ENCODE peak calls at places on chromosomes 7 and 10, in six cellular contexts. J is HepG2, L is SK-N-SH, K is H1, P is HCT116, X is K562. W is an unnamed sample.

GRCh38 chr7:47771301-47771989 is 176.8 kb downstream of the PKD1L1 start:
- DNase-seq in K (no peak), J (no peak), X (no peak), P (no peak), L (no peak), W (no peak)

GRCh38 chr10:89516149-89516832 is 19.1 kb downstream of the SLC16A12 start:
- DNase-seq in K (no peak), L (no peak), X (no peak), P (no peak), J (no peak), W (no peak)

GRCh38 chr7:114853189-114853588 is 68.7 kb upstream of the MDFIC start:
- DNase-seq in J (no peak), X (no peak), K (no peak), L (no peak), P (no peak), W (no peak)

GRCh38 chr7:119706608-119707007 is 566.4 kb upstream of the KCND2 start:
- DNase-seq in L (no peak), K (no peak), P (no peak), J (no peak), X (no peak), W (no peak)

GRCh38 chr10:87928996-87929395 is 65.6 kb downstream of the PTEN start:
- DNase-seq in P (no peak), J (no peak), X (no peak), L (no peak), K (no peak), W (no peak)

GRCh38 chr7:46153951-46154787 is 233.1 kb upstream of the IGFBP3 start:
- DNase-seq in X (no peak), L (no peak), K (no peak), J (peak), P (no peak), W (peak)

GRCh38 chr7:79515358-79515757 is 61.9 kb upstream of the MAGI2 start:
- DNase-seq in X (no peak), L (no peak), K (no peak), J (no peak), P (no peak), W (no peak)

GRCh38 chr10:118978998-118979350 is 50.5 kb upstream of the NANOS1 start:
- DNase-seq in P (no peak), J (no peak), L (no peak), X (no peak), K (no peak), W (no peak)

GRCh38 chr10:47351899-47352815 is 4.0 kb downstream of the RBP3 start:
- DNase-seq in P (no peak), J (no peak), L (no peak), X (no peak), K (no peak), W (no peak)

GRCh38 chr7:79806161-79806734 is 328.4 kb upstream of the GNAI1 start:
- DNase-seq in L (no peak), X (no peak), P (peak), K (no peak), J (peak), W (no peak)

GRCh38 chr10:71244638-71245419 is 32.5 kb downstream of the UNC5B start:
- DNase-seq in P (no peak), L (peak), J (no peak), X (no peak), K (no peak), W (no peak)

GRCh38 chr7:124781418-124781817 is 15.8 kb upstream of the GPR37 start:
- DNase-seq in X (no peak), P (no peak), K (no peak), L (no peak), J (no peak), W (no peak)

GRCh38 chr7:124033807-124034753 is 1.2 kb upstream of the TMEM229A start:
- DNase-seq in P (no peak), X (no peak), J (no peak), L (peak), K (no peak), W (no peak)

GRCh38 chr10:58641095-58641531 is 128.4 kb downstream of the BICC1 start:
- DNase-seq in P (peak), J (peak), X (no peak), L (peak), K (no peak), W (no peak)

GRCh38 chr10:127984944-127985343 is 78.0 kb downstream of the PTPRE start:
- DNase-seq in P (no peak), K (no peak), L (no peak), J (no peak), X (no peak), W (no peak)

GRCh38 chr7:41047789-41048191 is 655.1 kb downstream of the INHBA start:
- DNase-seq in L (peak), K (peak), P (no peak), X (no peak), J (no peak), W (no peak)

GRCh38 chr7:44325811-44326241 is 432 bp upstream of the CAMK2B start:
- DNase-seq in J (no peak), X (no peak), P (no peak), K (peak), L (peak), W (no peak)

GRCh38 chr7:87475359-87476178 is at the start of gene ABCB4:
- DNase-seq in L (peak), J (no peak), P (no peak), K (peak), X (no peak), W (no peak)

GRCh38 chr7:82319674-82320118 is 123.9 kb downstream of the CACNA2D1 start:
- DNase-seq in P (no peak), X (no peak), L (peak), K (no peak), J (no peak), W (peak)

GRCh38 chr7:91288208-91288824 is 24.1 kb downstream of the FZD1 start:
- DNase-seq in K (peak), X (peak), J (peak), L (no peak), P (peak), W (peak)

GRCh38 chr10:83153714-83154113 is 985.6 kb upstream of the GHITM start:
- DNase-seq in J (no peak), L (no peak), P (no peak), K (no peak), X (no peak), W (no peak)

GRCh38 chr7:99098824-99099498 is 44.9 kb downstream of the SMURF1 start:
- DNase-seq in K (no peak), X (no peak), P (peak), L (no peak), J (peak), W (no peak)

GRCh38 chr7:44152971-44153947 is 12.1 kb upstream of the MYL7 start:
- DNase-seq in J (no peak), L (no peak), X (no peak), P (no peak), K (no peak), W (no peak)

GRCh38 chr7:41933427-41933826 is 230.5 kb upstream of the INHBA start:
- DNase-seq in J (no peak), L (no peak), X (no peak), P (no peak), K (no peak), W (no peak)

GRCh38 chr10:108250954-108251620 is 1086.6 kb upstream of the SORCS1 start:
- DNase-seq in X (no peak), K (no peak), L (peak), J (no peak), P (no peak), W (no peak)

GRCh38 chr7:35761882-35762720 is 38.8 kb upstream of the SEPTIN7 start:
- DNase-seq in L (peak), K (no peak), X (no peak), P (no peak), J (no peak), W (no peak)

GRCh38 chr7:150631084-150631824 is 931 bp downstream of the GIMAP6 start:
- DNase-seq in X (no peak), J (no peak), L (no peak), K (no peak), P (no peak), W (no peak)

GRCh38 chr7:6148724-6149360 is 117.7 kb downstream of the ANKRD61 start:
- DNase-seq in P (no peak), L (no peak), K (no peak), J (no peak), X (no peak), W (peak)

GRCh38 chr10:59878289-59878688 is 28.1 kb downstream of the CCDC6 start:
- DNase-seq in J (no peak), P (no peak), L (no peak), X (no peak), K (no peak), W (no peak)

GRCh38 chr10:130971123-130971435 is 340.4 kb downstream of the TCERG1L start:
- DNase-seq in L (no peak), X (no peak), P (no peak), J (no peak), K (no peak), W (no peak)

GRCh38 chr10:53111529-53111928 is 338.9 kb upstream of the MBL2 start:
- DNase-seq in J (peak), K (no peak), L (no peak), X (no peak), P (no peak), W (no peak)

GRCh38 chr7:158602905-158603772 is 15.5 kb upstream of the PTPRN2 start:
- DNase-seq in X (no peak), J (no peak), K (no peak), L (no peak), P (no peak), W (no peak)

GRCh38 chr7:47539398-47540052 is 42.4 kb downstream of the TNS3 start:
- DNase-seq in L (no peak), P (no peak), K (no peak), J (peak), X (no peak), W (no peak)

GRCh38 chr10:27779462-27779861 is 33.8 kb upstream of the MKX start:
- DNase-seq in K (no peak), J (no peak), X (no peak), P (no peak), L (no peak), W (no peak)

DNA sequence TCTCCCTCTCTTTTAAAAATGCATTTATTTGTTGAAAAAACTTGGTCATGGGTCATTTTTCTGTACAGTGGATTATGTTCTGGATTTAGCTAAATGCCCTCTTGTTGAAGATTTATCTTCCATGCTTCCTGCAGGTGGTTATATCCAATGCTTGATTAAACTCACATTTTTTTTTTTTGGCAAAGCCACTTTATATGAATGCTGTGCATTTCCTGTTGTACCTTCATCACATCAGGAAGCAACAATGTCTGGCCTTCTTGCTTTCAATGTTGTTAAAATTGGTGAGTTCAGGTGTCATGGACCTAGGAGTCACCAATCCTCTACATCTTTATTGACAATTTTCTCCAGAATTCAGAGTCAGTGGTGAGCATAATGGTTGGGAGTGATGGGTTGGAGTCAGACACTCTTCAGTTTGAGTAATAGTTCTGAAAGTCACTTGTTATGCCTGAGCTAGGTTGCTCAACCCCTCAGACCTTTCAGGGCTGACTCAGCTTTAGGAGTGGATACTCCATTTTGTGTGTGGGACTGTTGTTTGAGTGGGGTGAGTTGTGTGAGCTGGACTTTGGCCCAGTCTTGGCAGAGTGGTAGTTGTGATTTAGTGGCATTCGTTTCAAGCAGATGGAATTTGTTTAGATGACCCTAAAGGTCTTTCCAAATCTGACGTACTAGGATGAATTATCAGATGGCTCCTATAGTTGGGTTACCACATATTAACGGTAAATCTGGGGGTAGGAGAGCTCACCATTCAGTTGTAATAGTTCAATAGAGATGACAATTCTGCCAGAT is 213.5 kb upstream of the ZNF32 start:
- DNase-seq in J (peak), K (peak), L (no peak), P (no peak), X (no peak), W (no peak)
- TF ChIP-seq JUND in J (no peak), K (no peak), L (peak), P (no peak), X (no peak), W (no peak)

GRCh38 chr7:50303894-50304157 is 690 bp upstream of the IKZF1 start:
- DNase-seq in X (peak), J (no peak), P (no peak), K (no peak), L (peak), W (no peak)
- TF ChIP-seq JUND in X (no peak), J (no peak), P (no peak), K (no peak), L (no peak), W (no peak)

DNA sequence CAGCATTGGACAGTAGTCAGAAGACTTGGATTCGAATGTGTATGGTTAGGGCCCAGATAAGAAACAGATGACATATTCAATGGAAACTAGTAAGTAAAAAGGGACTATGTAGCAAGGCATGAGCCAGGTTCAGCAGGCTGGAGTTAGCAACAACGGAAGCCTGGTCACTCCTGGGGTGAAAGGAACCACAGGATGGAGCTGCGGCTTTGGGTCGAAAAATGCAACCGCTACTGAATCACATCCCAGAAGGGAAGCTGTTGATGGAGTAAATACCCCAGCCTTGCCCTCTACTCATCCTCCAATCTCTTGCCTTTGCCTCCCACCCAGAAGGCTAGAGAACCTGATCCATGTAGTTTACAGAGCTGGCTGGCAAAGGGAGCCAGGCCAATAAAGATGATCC is 37.5 kb upstream of the EGR2 start:
- DNase-seq in L (no peak), J (no peak), P (no peak), X (no peak), K (no peak), W (no peak)
- TF ChIP-seq JUND in L (no peak), J (no peak), P (no peak), X (no peak), K (no peak), W (no peak)

GRCh38 chr7:121404348-121404747 is 8.2 kb upstream of the FAM3C start:
- DNase-seq in K (no peak), X (no peak), P (no peak), J (no peak), L (no peak), W (no peak)
- TF ChIP-seq JUND in K (no peak), X (no peak), P (no peak), J (no peak), L (no peak), W (no peak)

GRCh38 chr7:101410743-101411476 is 48.2 kb downstream of the COL26A1 start:
- DNase-seq in J (peak), P (peak), L (peak), X (peak), K (peak), W (peak)
- TF ChIP-seq JUND in J (no peak), P (no peak), L (no peak), X (no peak), K (peak), W (no peak)